ENCODE peak calls at places on chromosomes 16 and 17, in seven cellular contexts. Z is lung; Q is kidney epithelial cell; U is CD8-positive, alpha-beta T cell; D is cardiac muscle cell; F is prostate gland; X is ovary. M is an unnamed sample. For H3K27me3, the result is how much of the 10 kb centered on the place peaks cover.

GRCh38 chr17:73308017-73308823 is 3.6 kb downstream of the CDC42EP4 start:
- DNase-seq in U (no peak), Z (peak), D (peak), X (peak), F (peak), Q (peak), M (peak)

GRCh38 chr16:66486773-66487579 is 59.9 kb downstream of the BEAN1 start:
- DNase-seq in U (no peak), X (peak), Z (no peak), F (no peak), D (peak), Q (peak), M (no peak)

GRCh38 chr16:10835281-10835931 is 16.8 kb upstream of the TVP23A start:
- DNase-seq in Z (no peak), F (no peak), D (no peak), X (no peak), U (no peak), Q (no peak), M (no peak)

GRCh38 chr16:71338193-71338592 is 20.3 kb upstream of the CALB2 start:
- DNase-seq in X (no peak), D (no peak), F (no peak), Q (no peak), U (no peak), Z (no peak), M (no peak)

GRCh38 chr17:19243838-19244237 is 6.7 kb downstream of the EPN2 start:
- DNase-seq in X (no peak), U (no peak), F (no peak), Z (no peak), Q (no peak), D (no peak), M (no peak)

GRCh38 chr16:52498640-52499039 is 48.3 kb downstream of the TOX3 start:
- DNase-seq in D (peak), Q (no peak), U (no peak), F (no peak), Z (no peak), X (no peak), M (no peak)

GRCh38 chr17:44758414-44759095 is at the start of gene ADAM11:
- DNase-seq in D (no peak), Z (no peak), F (no peak), X (no peak), U (no peak), Q (no peak), M (no peak)

GRCh38 chr16:85885537-85885936 is 13.4 kb upstream of the IRF8 start:
- DNase-seq in F (no peak), Z (no peak), D (no peak), X (no peak), Q (no peak), U (no peak), M (no peak)

GRCh38 chr16:67530013-67530939 is 1.6 kb downstream of the RIPOR1 start:
- DNase-seq in D (peak), X (peak), Z (peak), Q (peak), U (no peak), F (peak), M (peak)

GRCh38 chr16:81616321-81617020 is 162.6 kb upstream of the PLCG2 start:
- DNase-seq in Z (no peak), X (peak), U (peak), F (peak), D (peak), Q (no peak), M (no peak)

GRCh38 chr17:38654411-38655398 is 20.1 kb downstream of the EPOP start:
- DNase-seq in D (no peak), U (no peak), Q (no peak), F (no peak), X (no peak), Z (no peak), M (no peak)

GRCh38 chr16:32116080-32116479 is 137.0 kb upstream of the TP53TG3D start:
- DNase-seq in D (peak), F (no peak), Z (no peak), Q (no peak), X (no peak), U (no peak), M (no peak)

GRCh38 chr17:42192189-42193126 is 1.8 kb downstream of the GHDC start:
- DNase-seq in Q (no peak), F (no peak), U (no peak), D (no peak), X (no peak), Z (no peak), M (no peak)

GRCh38 chr17:28427372-28427771 is 21.4 kb upstream of the SLC46A1 start:
- DNase-seq in F (no peak), U (no peak), Z (no peak), D (no peak), X (no peak), Q (no peak), M (no peak)

GRCh38 chr17:48537316-48537715 is 6.5 kb upstream of the HOXB1 start:
- DNase-seq in X (no peak), U (no peak), Z (no peak), Q (no peak), D (no peak), F (no peak), M (no peak)

GRCh38 chr16:4372578-4373355 is 1.1 kb downstream of the VASN start:
- DNase-seq in U (no peak), D (peak), X (peak), Z (no peak), Q (no peak), F (no peak), M (no peak)

GRCh38 chr17:78748048-78748729 is 33.9 kb downstream of the CYTH1 start:
- DNase-seq in F (no peak), U (no peak), X (no peak), D (no peak), Q (no peak), Z (no peak), M (no peak)

GRCh38 chr16:66924527-66925321 is 611 bp downstream of the RRAD start:
- DNase-seq in Z (no peak), D (no peak), U (no peak), X (peak), Q (no peak), F (no peak), M (no peak)

GRCh38 chr17:3890893-3891219 is 2.0 kb downstream of the CAMKK1 start:
- DNase-seq in Q (no peak), Z (no peak), D (no peak), F (no peak), X (no peak), U (no peak), M (no peak)

GRCh38 chr16:85838381-85838780 is 38.9 kb downstream of the COX4I1 start:
- DNase-seq in U (no peak), Z (no peak), F (no peak), Q (no peak), X (no peak), D (no peak), M (no peak)

GRCh38 chr16:5622234-5622884 is 524.8 kb upstream of the EEF2KMT start:
- DNase-seq in Z (no peak), F (no peak), D (no peak), Q (no peak), X (no peak), U (no peak), M (no peak)

GRCh38 chr17:39236981-39237441 is 11.3 kb upstream of the STAC2 start:
- DNase-seq in F (no peak), X (no peak), D (no peak), Z (no peak), U (no peak), Q (no peak), M (no peak)

GRCh38 chr17:82817947-82818346 is 21.9 kb downstream of the ZNF750 start:
- DNase-seq in Q (no peak), F (no peak), U (no peak), Z (no peak), X (no peak), D (no peak), M (no peak)

GRCh38 chr17:60082946-60083471 is 4.3 kb upstream of the HEATR6 start:
- DNase-seq in F (no peak), X (no peak), D (no peak), Z (no peak), U (no peak), Q (no peak), M (no peak)

GRCh38 chr16:85891033-85891775 is 7.8 kb upstream of the IRF8 start:
- DNase-seq in Q (peak), F (peak), D (no peak), X (no peak), Z (no peak), U (no peak), M (no peak)

GRCh38 chr17:77042688-77043330 is 98.0 kb upstream of the SEC14L1 start:
- DNase-seq in X (no peak), F (no peak), Q (no peak), D (no peak), U (no peak), Z (no peak), M (no peak)

GRCh38 chr16:1271380-1271749 is 15.5 kb downstream of the TPSD1 start:
- DNase-seq in U (no peak), X (no peak), D (no peak), F (no peak), Q (no peak), Z (no peak), M (no peak)

GRCh38 chr17:15108992-15109391 is 156.1 kb downstream of the PMP22 start:
- DNase-seq in Q (no peak), F (no peak), Z (no peak), D (no peak), X (no peak), U (no peak), M (no peak)

GRCh38 chr17:9959377-9959981 is 54.4 kb upstream of the RCVRN start:
- DNase-seq in Q (no peak), F (peak), U (no peak), Z (no peak), D (peak), X (peak), M (no peak)

GRCh38 chr16:380837-381787 is 666 bp downstream of the PGAP6 start:
- DNase-seq in Z (no peak), F (no peak), Q (no peak), X (peak), D (no peak), U (no peak), M (no peak)

GRCh38 chr17:36728030-36728991 is 126.9 kb downstream of the MRM1 start:
- DNase-seq in Q (no peak), Z (no peak), D (no peak), F (no peak), X (no peak), U (no peak), M (no peak)

GRCh38 chr16:69931631-69932030 is 19.5 kb upstream of the CLEC18A start:
- DNase-seq in Z (no peak), X (no peak), F (no peak), U (no peak), D (no peak), Q (no peak), M (no peak)

GRCh38 chr16:75263963-75264445 is 12.6 kb upstream of the BCAR1 start:
- DNase-seq in U (no peak), F (no peak), X (peak), D (no peak), Q (no peak), Z (no peak), M (no peak)

GRCh38 chr16:13291934-13292333 is 390.5 kb downstream of the SHISA9 start:
- DNase-seq in X (no peak), F (no peak), Z (no peak), Q (no peak), U (no peak), D (no peak), M (no peak)

GRCh38 chr17:49117581-49118230 is 14.9 kb upstream of the B4GALNT2 start:
- DNase-seq in U (no peak), X (no peak), Q (no peak), D (no peak), F (no peak), Z (no peak), M (no peak)

GRCh38 chr17:3529817-3530741 is 27.5 kb downstream of the TRPV3 start:
- DNase-seq in D (peak), U (no peak), Q (no peak), X (peak), Z (peak), F (no peak), M (no peak)

GRCh38 chr17:40718904-40719303 is 15.4 kb upstream of the KRT24 start:
- DNase-seq in X (no peak), F (no peak), U (no peak), Q (no peak), Z (no peak), D (no peak), M (no peak)

GRCh38 chr17:83076930-83077329 is 2.5 kb upstream of the METRNL start:
- DNase-seq in Q (no peak), D (no peak), F (no peak), X (no peak), Z (no peak), U (no peak), M (no peak)

GRCh38 chr16:24729243-24729966 is at the start of gene TNRC6A:
- DNase-seq in U (peak), F (peak), Q (peak), Z (peak), X (peak), D (peak), M (peak)

GRCh38 chr17:44543905-44544523 is 13.3 kb upstream of the FZD2 start:
- DNase-seq in D (no peak), Z (no peak), F (no peak), X (no peak), U (no peak), Q (no peak), M (no peak)

GRCh38 chr16:30762991-30763725 is 1.0 kb downstream of the RNF40 start:
- DNase-seq in U (no peak), F (no peak), Z (no peak), X (peak), D (no peak), Q (no peak), M (no peak)
- H3K4me3 ChIP-seq in U (peak), F (peak), Z (peak), X (peak), D (peak), Q (peak), M (peak)

DNA sequence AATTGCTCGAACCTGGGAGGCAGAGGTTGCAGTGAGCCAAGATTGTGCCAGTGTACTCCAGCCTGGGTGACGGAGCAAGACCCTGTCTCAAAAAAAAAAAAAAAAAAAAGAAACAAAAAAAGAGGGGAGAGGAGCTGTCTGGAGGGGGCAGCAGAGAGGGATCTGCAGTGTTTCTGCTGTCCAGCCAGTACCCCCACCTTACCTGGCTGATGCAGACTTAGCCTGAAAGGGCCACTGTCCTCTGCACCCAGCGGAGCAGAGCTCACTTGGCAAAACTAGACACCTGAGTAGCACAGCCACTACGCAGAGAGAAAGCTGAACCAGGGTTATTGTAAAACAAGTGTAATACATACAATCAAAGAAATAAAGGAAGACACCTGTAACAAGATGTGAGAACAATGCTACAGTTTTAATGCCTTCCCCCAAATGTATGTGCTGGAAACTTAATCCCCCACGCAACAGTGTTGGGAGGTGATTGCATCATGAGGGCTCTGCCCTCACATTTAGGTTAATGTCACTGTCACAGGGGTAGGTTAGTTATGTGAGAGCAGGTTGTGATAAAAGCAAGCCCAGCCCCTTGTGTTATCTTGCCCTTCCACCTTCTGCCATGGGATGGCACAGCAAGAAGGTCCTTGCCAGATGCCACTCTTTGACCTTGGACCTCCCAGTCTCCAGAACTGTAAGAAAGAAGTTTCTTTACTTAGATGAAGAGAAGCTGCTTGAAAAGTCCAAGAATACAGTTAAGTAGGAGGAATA is 211.2 kb downstream of the RPTOR start:
- DNase-seq in Q (no peak), U (no peak), X (no peak), F (no peak), D (no peak), Z (no peak), M (no peak)
- TF ChIP-seq CTCF in Q (peak), U (no peak), X (no peak), F (no peak), D (peak), Z (no peak), M (peak)

GRCh38 chr17:79749958-79750357 is 19.2 kb downstream of the ENPP7 start:
- DNase-seq in U (no peak), F (no peak), D (no peak), X (no peak), Z (no peak), Q (no peak), M (no peak)
- H3K27me3 ChIP-seq in U (under half), F (under half), D (half or more), X (under half), Z (under half), Q (under half), M (under half)

GRCh38 chr17:81458628-81459027 is 54.0 kb downstream of the ACTG1 start:
- DNase-seq in U (no peak), F (no peak), Z (no peak), X (no peak), D (no peak), Q (no peak), M (no peak)

GRCh38 chr17:81460856-81461460 is 51.6 kb downstream of the ACTG1 start:
- DNase-seq in Q (no peak), U (no peak), F (no peak), D (no peak), Z (peak), X (no peak), M (no peak)

GRCh38 chr17:81459864-81460263 is 52.7 kb downstream of the ACTG1 start:
- DNase-seq in D (no peak), X (no peak), F (no peak), Q (no peak), U (no peak), Z (no peak), M (no peak)

GRCh38 chr17:81457917-81458555 is 54.6 kb downstream of the ACTG1 start:
- DNase-seq in Q (no peak), D (no peak), F (no peak), X (no peak), U (no peak), Z (no peak), M (no peak)

GRCh38 chr17:81459224-81459623 is 53.4 kb downstream of the ACTG1 start:
- DNase-seq in Z (no peak), F (no peak), Q (no peak), X (no peak), D (no peak), U (no peak), M (no peak)
- H3K4me3 ChIP-seq in Z (no peak), F (no peak), Q (no peak), X (no peak), D (no peak), U (no peak), M (no peak)